ENCODE peak calls at places on chromosomes 12 and 14, in four cellular contexts. G is heart right ventricle, C is GM13976, V is ascending aorta. F is an unnamed sample.

GRCh38 chr12:13275366-13275765 is 78.8 kb downstream of the EMP1 start:
- DNase-seq in V (no peak), G (no peak), C (no peak), F (peak; percentile 23)

GRCh38 chr12:108211161-108211560 is 82.1 kb downstream of the WSCD2 start:
- DNase-seq in C (no peak), V (no peak), G (no peak), F (no peak)

GRCh38 chr12:2691340-2692111 is 103.2 kb upstream of the FKBP4 start:
- DNase-seq in C (peak; percentile 81), G (no peak), V (no peak), F (peak; percentile 41)

GRCh38 chr12:47023944-47024343 is 55.5 kb upstream of the PCED1B start:
- DNase-seq in V (no peak), C (no peak), G (no peak), F (no peak)

GRCh38 chr14:102192840-102193502 is 53.3 kb downstream of the WDR20 start:
- DNase-seq in C (no peak), G (no peak), V (no peak), F (no peak)

GRCh38 chr12:6171409-6172015 is 28.7 kb upstream of the CD9 start:
- DNase-seq in G (peak; percentile 81), V (no peak), C (no peak), F (no peak)

GRCh38 chr12:92927436-92928116 is 1.5 kb downstream of the EEA1 start:
- DNase-seq in C (peak; percentile 33), V (no peak), G (no peak), F (no peak)

GRCh38 chr14:28294834-28295440 is 471.6 kb upstream of the FOXG1 start:
- DNase-seq in G (no peak), V (no peak), C (no peak), F (peak; percentile 37)

GRCh38 chr12:58342736-58343135 is 401.4 kb downstream of the ATP23 start:
- DNase-seq in G (no peak), C (no peak), V (no peak), F (no peak)

GRCh38 chr12:130948751-130949150 is 5.0 kb upstream of the ADGRD1 start:
- DNase-seq in C (no peak), G (no peak), V (no peak), F (no peak)

GRCh38 chr12:37547611-37548010 is 769.0 kb upstream of the ALG10B start:
- DNase-seq in V (no peak), C (no peak), G (no peak), F (no peak)

GRCh38 chr14:74262076-74262475 is 22.8 kb downstream of the VSX2 start:
- DNase-seq in V (no peak), C (no peak), G (no peak), F (no peak)

GRCh38 chr14:101821528-101821927 is 60.0 kb downstream of the PPP2R5C start:
- DNase-seq in G (no peak), V (no peak), C (no peak), F (no peak)

GRCh38 chr14:55915464-55915863 is 202.7 kb upstream of the PELI2 start:
- DNase-seq in C (no peak), G (no peak), V (no peak), F (no peak)

GRCh38 chr14:86532219-86532618 is 1002.3 kb downstream of the FLRT2 start:
- DNase-seq in V (no peak), G (no peak), C (no peak), F (no peak)

GRCh38 chr12:11795192-11795909 is 145.9 kb downstream of the ETV6 start:
- DNase-seq in C (no peak), V (no peak), G (no peak), F (no peak)

GRCh38 chr12:34597548-34598351 is 575.5 kb downstream of the ALG10 start:
- DNase-seq in C (peak; percentile 2), V (no peak), G (no peak), F (no peak)

GRCh38 chr12:115398311-115398781 is 714.4 kb upstream of the TBX3 start:
- DNase-seq in G (no peak), V (no peak), C (no peak), F (no peak)
- TF ChIP-seq CTCF in G (no peak), V (no peak), C (no peak), F (no peak)

GRCh38 chr12:77842430-77842829 is 11.7 kb downstream of the NAV3 start:
- DNase-seq in C (no peak), G (no peak), V (no peak), F (no peak)
- TF ChIP-seq CTCF in C (no peak), G (no peak), V (no peak), F (no peak)

DNA sequence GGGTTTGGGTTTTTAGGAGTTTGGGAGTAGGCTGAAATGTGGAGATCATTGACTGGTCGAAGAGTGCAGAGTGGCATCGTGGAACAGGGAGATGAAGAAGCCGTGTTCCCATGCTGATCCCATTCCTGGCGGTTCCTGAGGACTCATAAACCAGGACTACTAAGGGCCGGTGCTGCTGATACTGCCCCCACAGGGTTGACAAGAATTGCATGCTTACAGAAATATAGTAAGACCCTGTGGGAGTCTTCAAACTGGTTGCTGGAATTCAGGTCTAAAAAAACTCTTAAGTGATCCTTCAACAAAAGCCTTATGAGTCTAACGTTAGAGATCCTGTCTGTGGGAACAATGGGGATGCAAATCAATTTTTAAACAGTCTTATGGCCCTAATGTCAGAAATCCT is 64.0 kb upstream of the ARHGAP5 start:
- DNase-seq in C (no peak), V (no peak), G (no peak), F (no peak)
- TF ChIP-seq CTCF in C (no peak), V (no peak), G (no peak), F (no peak)

DNA sequence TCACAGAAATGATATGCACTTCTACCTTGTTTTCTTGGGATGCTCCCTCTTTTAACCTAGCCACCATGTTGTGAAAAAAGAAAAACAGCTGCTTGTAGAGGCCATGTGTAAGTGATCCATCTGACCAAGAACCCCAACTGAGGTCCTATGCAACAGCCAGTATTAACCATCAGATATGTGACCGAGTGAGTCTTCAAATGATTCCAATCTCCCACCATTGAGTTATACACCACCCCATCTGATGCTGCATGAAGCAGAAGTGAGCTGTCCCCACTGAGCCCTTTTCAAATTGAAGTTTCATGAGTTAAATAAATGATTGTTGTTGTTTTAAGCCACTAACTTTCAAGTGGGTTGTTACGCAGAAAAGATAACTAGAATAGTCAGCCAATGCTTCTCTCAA is 20.6 kb upstream of the USP15 start:
- DNase-seq in V (no peak), C (no peak), G (no peak), F (no peak)
- TF ChIP-seq CTCF in V (no peak), C (no peak), G (no peak), F (no peak)

DNA sequence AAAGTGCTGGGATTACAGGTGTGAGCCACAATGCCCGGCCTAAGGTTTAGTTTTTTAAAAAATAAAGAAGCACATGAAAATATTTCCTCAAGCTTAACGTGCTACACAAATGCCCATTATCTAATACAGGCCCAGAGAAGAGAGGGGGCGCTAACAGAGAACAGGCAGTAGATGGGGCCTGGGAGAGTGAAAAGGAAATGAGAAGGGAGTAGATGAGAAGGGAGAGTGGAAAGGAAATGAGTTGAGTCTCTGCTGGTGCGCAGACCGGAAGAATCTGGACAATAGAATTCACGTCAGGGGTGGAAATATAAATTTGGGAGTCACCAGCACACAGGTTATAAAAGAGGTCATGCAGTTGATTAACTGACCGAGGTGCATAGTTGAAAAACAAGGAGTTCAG is 10.7 kb downstream of the PXN start:
- DNase-seq in V (no peak), C (no peak), G (peak; percentile 59), F (no peak)
- TF ChIP-seq CTCF in V (no peak), C (no peak), G (no peak), F (peak; percentile 8)

GRCh38 chr12:102300824-102301461 is 103.3 kb upstream of the PMCH start:
- DNase-seq in C (peak; percentile 34), G (no peak), V (no peak), F (peak; percentile 7)
- TF ChIP-seq CTCF in C (peak; percentile 37), G (no peak), V (no peak), F (no peak)

GRCh38 chr12:56286044-56286830 is 13.9 kb downstream of the CS start:
- DNase-seq in C (no peak), G (no peak), V (no peak), F (no peak)
- TF ChIP-seq CTCF in C (no peak), G (no peak), V (no peak), F (no peak)

DNA sequence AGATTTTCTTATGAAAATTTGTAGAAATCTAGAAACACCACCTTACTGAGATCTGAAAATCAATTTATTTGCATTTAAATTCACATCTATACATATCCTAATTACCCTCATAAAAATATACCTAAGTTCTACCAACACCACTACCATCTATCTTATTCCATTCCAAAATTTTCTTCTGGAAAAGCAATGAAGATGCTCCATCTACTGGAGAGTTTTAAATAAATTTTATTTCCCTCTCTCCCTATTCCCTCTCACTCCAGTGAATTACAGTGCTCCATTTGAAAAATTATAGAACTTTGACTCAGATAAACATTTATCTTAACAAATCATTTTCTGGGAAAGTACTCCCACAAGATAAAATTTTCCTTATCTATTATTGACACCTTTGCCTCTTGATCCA is 2.3 kb upstream of the C14orf39 start:
- DNase-seq in C (no peak), V (no peak), G (no peak), F (no peak)
- TF ChIP-seq CTCF in C (no peak), V (no peak), G (no peak), F (no peak)

F was measured in endothelial cell.